ENCODE peak calls at places on chromosome 13, in ten cellular contexts. Y, M, X, P, W, D, U, L, J and F are unnamed samples.

GRCh38 chr13:33169273-33169980 is 116.1 kb downstream of the STARD13 start:
- DNase-seq in Y (no peak), M (no peak), J (no peak), D (no peak), P (peak), X (peak), U (peak), W (peak), L (no peak), F (no peak)

GRCh38 chr13:20118268-20119140 is 42.3 kb downstream of the GJA3 start:
- DNase-seq in M (no peak), D (no peak), P (peak), Y (peak), W (peak), U (peak), X (no peak), L (peak), J (peak), F (peak)

GRCh38 chr13:40061466-40062450 is 406.3 kb downstream of the COG6 start:
- DNase-seq in W (no peak), D (peak), L (no peak), P (no peak), J (no peak), M (no peak), U (peak), X (no peak), Y (no peak), F (no peak)

GRCh38 chr13:82800391-82800790 is 1081.9 kb downstream of the SLITRK1 start:
- DNase-seq in P (peak), U (peak), W (no peak), M (no peak), L (no peak), D (peak), Y (no peak), J (no peak), X (peak), F (no peak)

GRCh38 chr13:54953786-54954185 is 1925.2 kb downstream of the OLFM4 start:
- DNase-seq in X (no peak), Y (no peak), M (no peak), P (no peak), J (no peak), D (no peak), U (no peak), W (no peak), L (no peak), F (no peak)

GRCh38 chr13:57627663-57628062 is 3.9 kb upstream of the PCDH17 start:
- DNase-seq in Y (no peak), D (no peak), U (peak), W (peak), J (no peak), L (no peak), P (peak), X (peak), M (no peak), F (no peak)

GRCh38 chr13:70339738-70340137 is 231.5 kb upstream of the KLHL1 start:
- DNase-seq in P (peak), W (no peak), M (no peak), X (no peak), L (no peak), J (no peak), Y (peak), U (peak), D (no peak), F (no peak)

GRCh38 chr13:100439247-100439955 is 149.2 kb downstream of the GGACT start:
- DNase-seq in L (no peak), X (no peak), Y (no peak), M (no peak), P (no peak), W (no peak), J (no peak), D (no peak), U (peak), F (no peak)

GRCh38 chr13:113458218-113459065 is 5.2 kb upstream of the ADPRHL1 start:
- DNase-seq in Y (peak), D (no peak), M (no peak), J (no peak), W (no peak), P (peak), U (peak), X (no peak), L (no peak), F (no peak)

GRCh38 chr13:54261856-54262255 is 1233.2 kb downstream of the OLFM4 start:
- DNase-seq in X (no peak), P (no peak), D (no peak), L (no peak), W (no peak), Y (no peak), M (no peak), U (no peak), J (no peak), F (no peak)

GRCh38 chr13:46668302-46668720 is 115.3 kb downstream of the LRCH1 start:
- DNase-seq in X (peak), M (peak), Y (no peak), L (no peak), D (peak), U (peak), P (peak), W (peak), J (no peak), F (no peak)

GRCh38 chr13:113653264-113654174 is 4.5 kb downstream of the ATP4B start:
- DNase-seq in Y (no peak), W (no peak), D (no peak), M (no peak), X (no peak), P (peak), U (peak), L (peak), J (no peak), F (no peak)

GRCh38 chr13:90272356-90272755 is 1075.1 kb upstream of the MIR17HG start:
- DNase-seq in X (peak), J (no peak), W (peak), Y (no peak), L (no peak), U (peak), P (peak), M (no peak), D (no peak), F (no peak)

GRCh38 chr13:25602206-25602605 is 230.4 kb downstream of the ATP8A2 start:
- DNase-seq in U (no peak), L (no peak), J (no peak), P (no peak), M (no peak), W (no peak), X (no peak), Y (no peak), D (no peak), F (no peak)

GRCh38 chr13:66407159-66407558 is 823.0 kb downstream of the PCDH9 start:
- DNase-seq in W (no peak), Y (no peak), M (no peak), J (no peak), U (peak), L (no peak), P (no peak), D (no peak), X (no peak), F (no peak)

GRCh38 chr13:98582947-98583346 is 6.0 kb upstream of the STK24 start:
- DNase-seq in P (no peak), U (no peak), Y (no peak), L (no peak), W (no peak), D (no peak), M (no peak), X (no peak), J (no peak), F (no peak)

GRCh38 chr13:50915562-50915961 is 6.0 kb downstream of the RNASEH2B start:
- DNase-seq in D (no peak), P (no peak), U (no peak), Y (no peak), J (no peak), X (no peak), L (no peak), M (no peak), W (no peak), F (no peak)

GRCh38 chr13:87954116-87954515 is 282.9 kb downstream of the SLITRK5 start:
- DNase-seq in X (no peak), D (no peak), W (no peak), J (no peak), U (no peak), Y (no peak), P (no peak), M (no peak), L (no peak), F (no peak)

GRCh38 chr13:27374126-27374613 is 50.2 kb upstream of the GTF3A start:
- DNase-seq in U (no peak), L (no peak), W (no peak), X (no peak), Y (no peak), D (no peak), P (no peak), J (no peak), M (no peak), F (no peak)

DNA sequence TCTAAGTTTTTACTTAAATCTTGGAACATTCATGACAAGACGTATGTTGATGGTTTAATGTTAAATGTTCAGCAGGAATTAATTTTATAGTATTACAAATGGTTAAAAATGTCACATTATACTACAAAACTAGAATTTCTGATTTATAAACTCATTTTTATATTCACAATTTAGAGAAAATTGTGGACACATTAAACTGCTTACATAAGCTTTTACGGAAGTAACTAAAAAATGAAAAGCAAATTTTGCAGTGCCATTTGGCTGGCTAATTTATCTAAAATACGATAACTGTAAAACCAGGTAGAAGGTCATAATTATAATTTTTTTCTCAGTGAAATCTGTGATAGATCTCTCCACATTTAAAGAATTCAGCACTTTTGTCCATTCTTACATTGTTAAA is 190.2 kb upstream of the GPC6 start:
- DNase-seq in X (no peak), L (no peak), Y (no peak), U (no peak), W (no peak), M (no peak), D (no peak), J (no peak), P (no peak), F (no peak)
- TF ChIP-seq CTCF in X (no peak), L (no peak), Y (no peak), U (no peak), W (no peak), M (no peak), D (no peak), J (no peak), P (no peak), F (no peak)

DNA sequence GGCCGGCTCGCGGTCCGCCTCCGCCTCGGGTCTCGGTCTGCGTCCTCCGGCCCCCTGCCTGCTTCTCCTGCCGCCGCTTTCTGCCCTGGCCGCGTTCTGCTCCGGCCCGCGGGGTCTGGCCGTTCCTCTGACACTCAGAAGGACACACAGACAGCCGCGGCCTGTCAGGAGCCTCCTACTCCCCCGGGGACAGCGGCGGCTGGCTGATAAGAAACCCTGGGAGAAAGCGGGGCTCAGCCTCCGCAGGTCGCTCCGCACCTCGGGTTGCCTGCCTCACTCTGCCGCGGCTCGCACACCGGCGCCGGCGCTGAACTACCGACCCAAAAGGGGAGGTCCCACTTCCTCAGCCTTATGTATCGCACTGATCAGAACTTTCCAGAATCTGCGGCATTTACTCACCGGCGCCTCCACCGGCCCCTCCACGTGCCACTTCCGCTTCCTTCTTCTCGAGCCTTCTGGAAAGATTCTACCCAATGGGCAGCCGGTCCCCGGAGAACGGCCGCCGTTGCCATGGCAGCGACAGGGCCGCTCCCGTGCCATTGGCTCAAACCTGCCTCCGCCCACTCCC is at the start of gene HSPH1:
- DNase-seq in P (peak), W (peak), M (peak), X (peak), Y (peak), J (peak), D (peak), L (peak), U (peak), F (peak)
- TF ChIP-seq CTCF in P (peak), W (peak), M (peak), X (peak), Y (no peak), J (peak), D (peak), L (peak), U (peak), F (no peak)

GRCh38 chr13:44365899-44366298 is 7.7 kb upstream of the SERP2 start:
- DNase-seq in U (no peak), W (no peak), P (no peak), X (no peak), Y (no peak), D (no peak), M (no peak), L (no peak), J (no peak), F (no peak)
- TF ChIP-seq CTCF in U (no peak), W (no peak), P (no peak), X (no peak), Y (no peak), D (no peak), M (no peak), L (no peak), J (no peak), F (no peak)

GRCh38 chr13:61415749-61416148 is at the start of gene PCDH20:
- DNase-seq in Y (no peak), L (no peak), D (no peak), W (no peak), X (no peak), J (no peak), M (no peak), U (no peak), P (no peak), F (no peak)

GRCh38 chr13:61414686-61415664 is 674 bp downstream of the PCDH20 start:
- DNase-seq in W (no peak), Y (peak), D (no peak), U (peak), L (peak), J (no peak), M (no peak), P (peak), X (no peak), F (no peak)

GRCh38 chr13:61414136-61414535 is 1.5 kb downstream of the PCDH20 start:
- DNase-seq in Y (no peak), X (no peak), J (no peak), P (no peak), L (no peak), W (no peak), D (no peak), U (no peak), M (no peak), F (no peak)

GRCh38 chr13:61413572-61413971 is 2.1 kb downstream of the PCDH20 start:
- DNase-seq in X (no peak), Y (peak), U (no peak), W (no peak), P (no peak), L (no peak), D (no peak), J (no peak), M (no peak), F (no peak)

DNA sequence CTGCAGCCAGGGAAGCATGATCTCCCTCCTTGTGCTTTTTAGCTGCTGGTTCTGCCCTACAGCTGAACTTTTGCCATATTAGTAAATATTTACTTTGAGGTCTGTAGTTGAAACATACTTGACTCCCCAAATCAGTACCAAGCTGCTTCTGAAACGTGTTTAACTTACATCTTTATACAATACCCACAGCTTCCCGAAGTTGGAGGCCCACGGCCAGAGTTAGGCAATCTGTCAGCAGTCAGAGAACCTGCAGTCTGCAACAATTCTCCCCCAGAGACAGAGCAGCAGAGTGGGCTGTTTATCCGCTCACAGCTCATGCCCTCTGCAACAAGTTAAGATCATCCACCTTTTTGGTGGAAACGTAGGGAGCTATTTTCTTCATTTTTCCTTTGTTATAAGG is 1.5 kb upstream of the PCDH20 start:
- DNase-seq in P (no peak), L (no peak), D (no peak), U (no peak), W (no peak), J (no peak), Y (no peak), X (no peak), M (no peak), F (no peak)
- TF ChIP-seq CTCF in P (no peak), L (no peak), D (no peak), U (no peak), W (no peak), J (no peak), Y (no peak), X (no peak), M (no peak), F (no peak)

GRCh38 chr13:41579881-41580280 is 122.5 kb downstream of the RGCC start:
- DNase-seq in M (no peak), P (no peak), Y (no peak), U (no peak), W (no peak), D (no peak), J (no peak), X (no peak), L (no peak), F (no peak)

GRCh38 chr13:41577437-41577836 is 120.1 kb downstream of the RGCC start:
- DNase-seq in U (peak), W (peak), X (no peak), M (peak), D (peak), P (no peak), Y (no peak), L (peak), J (no peak), F (no peak)

GRCh38 chr13:41579168-41579567 is 121.8 kb downstream of the RGCC start:
- DNase-seq in L (no peak), Y (no peak), P (no peak), J (no peak), M (no peak), U (no peak), X (no peak), W (no peak), D (no peak), F (no peak)

GRCh38 chr13:41581884-41582547 is 124.7 kb downstream of the RGCC start:
- DNase-seq in J (no peak), D (no peak), X (no peak), L (no peak), Y (no peak), U (peak), W (peak), M (no peak), P (peak), F (no peak)

GRCh38 chr13:41580345-41580744 is 123.0 kb downstream of the RGCC start:
- DNase-seq in J (no peak), U (no peak), Y (no peak), D (no peak), L (no peak), W (no peak), X (no peak), P (no peak), M (no peak), F (no peak)
- TF ChIP-seq CTCF in J (no peak), U (no peak), Y (no peak), D (no peak), L (no peak), W (no peak), X (no peak), P (no peak), M (no peak), F (no peak)

GRCh38 chr13:73945371-73945770 is 188.8 kb downstream of the KLF12 start:
- DNase-seq in Y (no peak), J (no peak), P (peak), U (peak), W (peak), M (no peak), L (no peak), D (no peak), X (no peak), F (no peak)
- TF ChIP-seq CTCF in Y (no peak), J (no peak), P (no peak), U (no peak), W (no peak), M (no peak), L (no peak), D (no peak), X (peak), F (no peak)